ENCODE peak calls at places on chromosomes 3 and 15, in nine cellular contexts. Q, I, D, N, W, M, C, U and T are unnamed samples.

GRCh38 chr3:187014417-187014864 is 84.1 kb downstream of the ST6GAL1 start:
- DNase-seq in Q (no peak), I (no peak), D (no peak), N (peak; percentile 17), W (no peak), M (no peak), C (no peak), U (no peak), T (no peak)

GRCh38 chr3:115814778-115815380 is 191.6 kb downstream of the GAP43 start:
- DNase-seq in Q (peak; percentile 72), I (peak; percentile 73), D (peak; percentile 77), N (peak; percentile 74), W (peak; percentile 76), M (peak; percentile 74), C (peak; percentile 62), U (peak; percentile 95), T (peak; percentile 86)

GRCh38 chr3:30777426-30777825 is 117.0 kb downstream of the GADL1 start:
- DNase-seq in Q (no peak), I (no peak), D (no peak), N (no peak), W (no peak), M (no peak), C (no peak), U (no peak), T (no peak)

GRCh38 chr15:40110866-40111550 is 2.3 kb upstream of the BMF start:
- DNase-seq in Q (no peak), I (no peak), D (no peak), N (no peak), W (no peak), M (no peak), C (no peak), U (no peak), T (no peak)

GRCh38 chr3:146177072-146177936 is 16.3 kb upstream of the PLOD2 start:
- DNase-seq in Q (no peak), I (no peak), D (no peak), N (no peak), W (no peak), M (no peak), C (no peak), U (no peak), T (no peak)

GRCh38 chr3:19959505-19959904 is 12.6 kb downstream of the RAB5A start:
- DNase-seq in Q (no peak), I (no peak), D (no peak), N (no peak), W (no peak), M (no peak), C (no peak), U (no peak), T (no peak)

GRCh38 chr3:44772099-44772442 is 10.5 kb downstream of the KIF15 start:
- DNase-seq in Q (no peak), I (no peak), D (no peak), N (no peak), W (no peak), M (no peak), C (no peak), U (no peak), T (no peak)

GRCh38 chr15:59250249-59250648 is 43.6 kb downstream of the LDHAL6B start:
- DNase-seq in Q (no peak), I (no peak), D (no peak), N (peak; percentile 55), W (no peak), M (no peak), C (no peak), U (peak; percentile 48), T (no peak)

GRCh38 chr15:38127306-38127731 is 125.3 kb upstream of the SPRED1 start:
- DNase-seq in Q (no peak), I (no peak), D (no peak), N (peak; percentile 76), W (no peak), M (no peak), C (no peak), U (no peak), T (no peak)

GRCh38 chr3:87052499-87053260 is 61.7 kb upstream of the VGLL3 start:
- DNase-seq in Q (peak; percentile 58), I (peak; percentile 11), D (peak; percentile 74), N (no peak), W (no peak), M (no peak), C (peak; percentile 40), U (peak; percentile 61), T (no peak)

GRCh38 chr15:35427091-35427490 is 118.9 kb downstream of the DPH6 start:
- DNase-seq in Q (no peak), I (no peak), D (no peak), N (no peak), W (no peak), M (no peak), C (no peak), U (no peak), T (no peak)

GRCh38 chr3:56415672-56416071 is 52.6 kb downstream of the ERC2 start:
- DNase-seq in Q (no peak), I (no peak), D (no peak), N (no peak), W (no peak), M (no peak), C (no peak), U (no peak), T (no peak)

GRCh38 chr3:156615592-156616173 is 58.7 kb upstream of the TIPARP start:
- DNase-seq in Q (no peak), I (no peak), D (no peak), N (no peak), W (no peak), M (no peak), C (peak; percentile 69), U (no peak), T (no peak)

GRCh38 chr3:30085486-30085885 is 520.9 kb upstream of the TGFBR2 start:
- DNase-seq in Q (no peak), I (no peak), D (no peak), N (no peak), W (no peak), M (no peak), C (no peak), U (no peak), T (no peak)

GRCh38 chr3:188673509-188674239 is 498.1 kb upstream of the TPRG1 start:
- DNase-seq in Q (no peak), I (no peak), D (no peak), N (no peak), W (no peak), M (no peak), C (no peak), U (no peak), T (no peak)

GRCh38 chr3:69251078-69251805 is 128.8 kb upstream of the LMOD3 start:
- DNase-seq in Q (no peak), I (no peak), D (no peak), N (no peak), W (no peak), M (no peak), C (no peak), U (no peak), T (no peak)

GRCh38 chr15:29533667-29534066 is 264.0 kb upstream of the NSMCE3 start:
- DNase-seq in Q (no peak), I (no peak), D (no peak), N (no peak), W (no peak), M (no peak), C (no peak), U (peak; percentile 57), T (no peak)

GRCh38 chr15:83284563-83285283 is at the start of gene BNC1:
- DNase-seq in Q (no peak), I (no peak), D (no peak), N (no peak), W (no peak), M (no peak), C (no peak), U (peak; percentile 75), T (no peak)
- H3K4me1 ChIP-seq in Q (no peaks in the 10 kb centered on the region), I (no peaks in the 10 kb centered on the region), D (no peaks in the 10 kb centered on the region), N (no peaks in the 10 kb centered on the region), W (peaks cover 10% of the 10 kb centered on the region), M (no peaks in the 10 kb centered on the region), C (peaks cover 7% of the 10 kb centered on the region), U (peaks cover 4% of the 10 kb centered on the region), T (no peaks in the 10 kb centered on the region)

GRCh38 chr3:62798000-62798399 is 77.2 kb downstream of the CADPS start:
- DNase-seq in Q (no peak), I (no peak), D (no peak), N (no peak), W (no peak), M (no peak), C (no peak), U (peak; percentile 44), T (no peak)

GRCh38 chr3:62805578-62805977 is 69.6 kb downstream of the CADPS start:
- DNase-seq in Q (no peak), I (no peak), D (no peak), N (no peak), W (no peak), M (no peak), C (no peak), U (peak; percentile 47), T (no peak)

DNA sequence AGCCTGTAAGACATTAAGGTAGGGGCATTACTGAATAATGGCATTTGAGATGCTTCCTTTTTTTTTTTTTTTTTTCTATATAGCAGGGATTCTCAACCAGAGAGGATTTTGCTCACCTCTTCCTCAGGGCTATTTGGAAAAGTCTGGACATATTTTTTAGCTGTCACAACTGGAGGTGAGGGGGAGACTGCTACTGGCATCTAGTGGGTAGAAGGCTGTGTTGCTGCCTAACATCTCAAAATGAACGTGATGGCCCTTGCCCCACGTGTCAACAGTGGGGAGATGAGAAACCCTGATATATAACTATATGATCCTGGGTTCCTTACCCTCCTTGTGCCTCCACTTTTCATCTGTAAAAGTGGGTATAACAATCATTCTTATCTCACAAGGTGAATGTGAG is 71.9 kb downstream of the CADPS start:
- DNase-seq in Q (no peak), I (no peak), D (no peak), N (no peak), W (no peak), M (no peak), C (no peak), U (peak; percentile 47), T (no peak)
- H3K4me3 ChIP-seq in Q (no peak overlapping the region), I (no peak overlapping the region), D (no peak overlapping the region), N (no peak overlapping the region), W (no peak overlapping the region), M (no peak overlapping the region), C (no peak overlapping the region), U (no peak overlapping the region), T (no peak overlapping the region)

DNA sequence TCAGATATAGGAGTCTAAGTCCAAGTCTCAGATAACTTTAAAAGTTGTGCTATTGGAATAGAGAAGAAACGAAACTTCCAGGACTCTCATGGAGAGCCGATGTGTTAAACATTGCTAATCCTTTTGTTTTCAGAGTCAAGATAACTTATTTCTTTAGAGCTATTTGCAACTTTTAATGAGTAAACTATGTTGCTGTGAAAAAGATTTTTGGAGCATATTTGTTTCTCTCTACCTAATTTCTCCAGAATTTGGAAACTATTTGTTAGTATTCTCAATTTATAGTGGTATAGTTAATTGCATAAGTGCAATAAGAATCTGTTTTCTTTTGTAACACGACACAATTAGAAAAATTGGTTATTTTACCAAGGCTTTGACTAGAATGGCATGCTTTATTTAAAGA is 588.9 kb downstream of the NTRK3 start:
- DNase-seq in Q (no peak), I (no peak), D (no peak), N (no peak), W (no peak), M (no peak), C (no peak), U (no peak), T (no peak)
- H3K4me1 ChIP-seq in Q (no peaks in the 10 kb centered on the region), I (no peaks in the 10 kb centered on the region), D (no peaks in the 10 kb centered on the region), N (no peaks in the 10 kb centered on the region), W (no peaks in the 10 kb centered on the region), M (peaks cover 23% of the 10 kb centered on the region), C (no peaks in the 10 kb centered on the region), U (no peaks in the 10 kb centered on the region), T (peaks cover 6% of the 10 kb centered on the region)

GRCh38 chr3:118808743-118809142 is 225.9 kb downstream of the IGSF11 start:
- DNase-seq in Q (no peak), I (no peak), D (no peak), N (no peak), W (no peak), M (no peak), C (no peak), U (peak; percentile 68), T (no peak)
- H3K4me3 ChIP-seq in Q (no peak overlapping the region), I (no peak overlapping the region), D (no peak overlapping the region), N (no peak overlapping the region), W (no peak overlapping the region), M (no peak overlapping the region), C (no peak overlapping the region), U (peak overlapping the region; percentile 85), T (no peak overlapping the region)